ENCODE peak calls at places on chromosomes 12 and 14, in nine cellular contexts. F, E, Q, K, W, A, I, D and P are unnamed samples.

GRCh38 chr12:24960222-24960855 is 11.4 kb upstream of the BCAT1 start:
- DNase-seq in A (no peak), W (peak; percentile 40), K (peak; percentile 42), F (peak; percentile 49), Q (peak; percentile 41), D (peak; percentile 22), I (no peak), E (peak; percentile 19), P (peak; percentile 61)

GRCh38 chr14:59265808-59266207 is 77.3 kb downstream of the DAAM1 start:
- DNase-seq in D (no peak), Q (no peak), W (no peak), K (no peak), F (peak; percentile 94), I (no peak), A (no peak), E (peak; percentile 74), P (no peak)

GRCh38 chr14:72291908-72292688 is 359.9 kb downstream of the RGS6 start:
- DNase-seq in W (peak; percentile 23), F (peak; percentile 85), E (peak; percentile 38), A (no peak), K (peak; percentile 31), I (no peak), D (peak; percentile 55), Q (peak; percentile 42), P (peak; percentile 55)

GRCh38 chr12:124217508-124217981 is 77.3 kb upstream of the RFLNA start:
- DNase-seq in E (no peak), Q (no peak), W (no peak), A (no peak), I (no peak), K (peak; percentile 45), F (no peak), D (no peak), P (no peak)

GRCh38 chr14:103828315-103828967 is 18.9 kb downstream of the PPP1R13B start:
- DNase-seq in Q (no peak), D (no peak), A (no peak), I (peak; percentile 32), W (no peak), F (peak; percentile 30), K (no peak), E (no peak), P (no peak)

GRCh38 chr12:69688021-69688420 is 11.1 kb downstream of the BEST3 start:
- DNase-seq in D (no peak), K (no peak), E (peak; percentile 38), I (no peak), Q (no peak), W (no peak), F (peak; percentile 75), A (no peak), P (no peak)

GRCh38 chr12:124159655-124160054 is 135.2 kb upstream of the RFLNA start:
- DNase-seq in K (no peak), D (no peak), W (no peak), A (no peak), F (no peak), E (no peak), Q (no peak), I (no peak), P (no peak)

GRCh38 chr14:90177537-90178189 is 78.7 kb upstream of the PSMC1 start:
- DNase-seq in Q (no peak), A (no peak), W (no peak), K (no peak), F (peak; percentile 37), E (no peak), I (no peak), D (no peak), P (no peak)

GRCh38 chr14:73250781-73251500 is 13.6 kb downstream of the PAPLN start:
- DNase-seq in E (no peak), A (no peak), I (no peak), W (no peak), Q (no peak), D (no peak), K (no peak), F (no peak), P (no peak)

GRCh38 chr12:63882844-63883243 is 38.3 kb downstream of the SRGAP1 start:
- DNase-seq in D (peak; percentile 5), F (no peak), W (no peak), I (no peak), A (no peak), E (no peak), Q (no peak), K (peak; percentile 47), P (no peak)

GRCh38 chr12:122646568-122647220 is 56.5 kb downstream of the HCAR2 start:
- DNase-seq in Q (peak; percentile 51), E (peak; percentile 74), W (peak; percentile 7), D (no peak), K (no peak), F (peak; percentile 76), A (no peak), I (no peak), P (no peak)

GRCh38 chr14:49960453-49960852 is 67.6 kb downstream of the ARF6 start:
- DNase-seq in K (no peak), I (no peak), F (no peak), E (no peak), A (no peak), W (no peak), Q (no peak), D (no peak), P (no peak)

GRCh38 chr12:81079280-81080076 is 1.6 kb downstream of the ACSS3 start:
- DNase-seq in Q (no peak), A (no peak), D (no peak), K (no peak), W (no peak), F (no peak), I (no peak), E (no peak), P (no peak)

DNA sequence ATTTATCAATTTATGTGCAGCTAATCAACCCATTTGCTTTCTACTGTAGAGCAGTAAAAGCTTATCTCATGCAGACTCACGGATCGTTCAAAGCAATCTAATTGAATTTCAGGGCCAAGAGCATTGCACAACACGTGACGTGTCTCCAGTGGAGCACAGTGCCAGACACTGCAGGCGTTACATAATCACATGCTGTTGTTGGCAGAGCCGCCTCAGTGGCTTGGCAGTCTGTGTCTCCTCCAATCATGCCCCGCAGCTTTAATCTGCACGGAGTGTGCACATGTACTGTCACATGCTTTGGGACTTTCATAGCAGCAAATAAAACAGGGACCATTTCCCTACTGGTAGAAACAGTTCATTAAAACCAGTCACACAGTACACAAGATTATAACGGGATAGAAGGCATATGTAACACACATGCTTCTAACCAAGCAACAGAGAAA is 309.3 kb downstream of the ITPR2 start:
- DNase-seq in F (no peak), E (peak; percentile 44), I (peak; percentile 80), Q (no peak), W (no peak), A (no peak), D (no peak), K (no peak), P (no peak)
- TF ChIP-seq CTCF in F (no peak), E (no peak), I (no peak), Q (no peak), W (no peak), A (no peak), D (no peak), K (no peak), P (no peak)

GRCh38 chr12:54486173-54486867 is 11.2 kb upstream of the NCKAP1L start:
- DNase-seq in E (no peak), F (no peak), K (no peak), W (no peak), Q (peak; percentile 70), A (no peak), D (no peak), I (no peak), P (no peak)

GRCh38 chr12:54495327-54495726 is 2.2 kb upstream of the NCKAP1L start:
- DNase-seq in W (no peak), A (no peak), I (no peak), D (no peak), K (no peak), F (no peak), E (no peak), Q (no peak), P (no peak)

GRCh38 chr12:54489857-54490256 is 7.7 kb upstream of the NCKAP1L start:
- DNase-seq in F (no peak), A (no peak), W (no peak), D (no peak), Q (no peak), K (no peak), I (no peak), E (no peak), P (no peak)
- TF ChIP-seq CTCF in F (no peak), A (no peak), W (no peak), D (no peak), Q (no peak), K (no peak), I (no peak), E (no peak), P (no peak)

GRCh38 chr12:106106129-106106566 is 32.6 kb downstream of the NUAK1 start:
- DNase-seq in F (no peak), K (no peak), I (peak; percentile 53), E (no peak), D (no peak), W (no peak), A (no peak), Q (no peak), P (no peak)

GRCh38 chr12:106106892-106107291 is 31.9 kb downstream of the NUAK1 start:
- DNase-seq in A (no peak), E (peak; percentile 30), W (no peak), K (no peak), D (no peak), I (peak; percentile 66), Q (no peak), F (peak; percentile 87), P (peak; percentile 17)

GRCh38 chr12:106109168-106109910 is 29.4 kb downstream of the NUAK1 start:
- DNase-seq in F (no peak), A (no peak), D (no peak), Q (no peak), W (no peak), K (no peak), I (no peak), E (no peak), P (no peak)

GRCh38 chr12:106107566-106107965 is 31.2 kb downstream of the NUAK1 start:
- DNase-seq in D (no peak), W (no peak), I (no peak), Q (no peak), E (no peak), A (no peak), K (no peak), F (peak; percentile 70), P (no peak)

DNA sequence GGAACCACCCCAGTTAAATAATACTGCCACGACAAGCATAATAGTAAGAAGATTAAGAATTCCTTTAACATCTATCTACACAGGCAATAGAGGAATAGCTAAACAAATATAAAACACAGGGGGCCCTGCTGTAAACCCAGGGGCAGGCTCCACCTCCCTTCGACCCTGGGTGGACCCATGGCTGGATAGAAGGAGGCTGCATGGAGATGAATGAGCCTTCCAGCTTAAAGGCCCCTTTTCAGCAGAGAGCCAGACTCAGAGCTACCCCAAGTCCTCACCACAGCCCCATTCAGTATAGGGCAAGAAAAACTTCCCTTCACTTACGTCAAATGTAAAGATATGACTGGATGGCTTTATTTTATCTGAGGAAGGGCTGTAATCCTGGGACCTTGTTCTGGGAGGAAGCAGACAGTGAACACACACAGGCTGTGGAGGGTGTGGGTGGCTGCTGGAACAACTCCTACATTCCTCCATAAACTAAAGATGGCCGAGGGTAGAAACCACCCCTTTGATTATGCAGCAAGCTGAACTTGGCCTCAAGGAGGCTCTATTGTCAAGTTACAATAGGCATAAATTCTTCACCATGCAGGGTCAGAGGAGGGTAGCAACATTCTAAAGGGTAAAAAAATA is 30.5 kb downstream of the NUAK1 start:
- DNase-seq in D (peak; percentile 33), F (no peak), I (no peak), A (no peak), Q (no peak), W (no peak), E (no peak), K (no peak), P (no peak)
- TF ChIP-seq CTCF in D (no peak), F (no peak), I (no peak), A (no peak), Q (no peak), W (no peak), E (no peak), K (no peak), P (no peak)

GRCh38 chr14:54812661-54813060 is 90.0 kb downstream of the GCH1 start:
- DNase-seq in F (no peak), Q (no peak), K (no peak), A (no peak), D (no peak), W (no peak), E (no peak), I (no peak), P (no peak)
- TF ChIP-seq CTCF in F (no peak), Q (no peak), K (no peak), A (no peak), D (no peak), W (no peak), E (no peak), I (no peak), P (no peak)